ENCODE peak calls at places on chromosomes 6 and 20, in eight cellular contexts. M is left ventricle myocardium inferior; I is endodermal cell; O is sigmoid colon; D is SK-N-SH; S is CD8-positive, alpha-beta T cell; G is PC-3; L is astrocyte of the spinal cord. W is an unnamed sample.

GRCh38 chr6:40585661-40586269 is 1.4 kb downstream of the LRFN2 start:
- DNase-seq in M (no peak), I (peak; percentile 91), O (no peak), D (peak; percentile 47), S (no peak), G (no peak), L (no peak), W (no peak)

GRCh38 chr6:170201361-170201760 is 89.5 kb downstream of the DLL1 start:
- DNase-seq in M (no peak), I (no peak), O (no peak), D (no peak), S (no peak), G (no peak), L (no peak), W (no peak)

GRCh38 chr6:33344771-33345697 is 27.5 kb upstream of the ZBTB22 start:
- DNase-seq in M (peak; percentile 43), I (peak; percentile 76), O (peak; percentile 86), D (peak; percentile 68), S (peak; percentile 33), G (peak; percentile 93), L (peak; percentile 91), W (peak; percentile 73)

GRCh38 chr6:155580904-155581303 is 125.3 kb upstream of the NOX3 start:
- DNase-seq in M (no peak), I (no peak), O (no peak), D (no peak), S (no peak), G (no peak), L (no peak), W (no peak)

GRCh38 chr6:72552938-72553337 is 68.9 kb upstream of the KCNQ5 start:
- DNase-seq in M (no peak), I (no peak), O (no peak), D (no peak), S (no peak), G (peak; percentile 88), L (peak; percentile 9), W (peak; percentile 68)

GRCh38 chr20:6231551-6231950 is 108.7 kb upstream of the FERMT1 start:
- DNase-seq in M (no peak), I (no peak), O (no peak), D (no peak), S (no peak), G (peak; percentile 56), L (peak; percentile 36), W (no peak)

GRCh38 chr6:6884193-6884627 is 223.6 kb upstream of the RREB1 start:
- DNase-seq in M (no peak), I (no peak), O (no peak), D (no peak), S (no peak), G (no peak), L (no peak), W (peak; percentile 5)

GRCh38 chr6:85058806-85059205 is 294.4 kb upstream of the TBX18 start:
- DNase-seq in M (no peak), I (no peak), O (no peak), D (no peak), S (no peak), G (no peak), L (no peak), W (no peak)

GRCh38 chr6:19723533-19723932 is 113.6 kb upstream of the ID4 start:
- DNase-seq in M (no peak), I (no peak), O (no peak), D (no peak), S (no peak), G (peak; percentile 79), L (peak; percentile 63), W (peak; percentile 74)

GRCh38 chr6:50821431-50822077 is 2.9 kb downstream of the TFAP2B start:
- DNase-seq in M (no peak), I (peak; percentile 56), O (no peak), D (peak; percentile 58), S (no peak), G (no peak), L (no peak), W (no peak)

GRCh38 chr6:142857609-142858195 is 87.3 kb downstream of the HIVEP2 start:
- DNase-seq in M (no peak), I (no peak), O (no peak), D (no peak), S (no peak), G (no peak), L (no peak), W (no peak)

GRCh38 chr6:63805808-63806572 is 170.4 kb downstream of the PHF3 start:
- DNase-seq in M (no peak), I (no peak), O (no peak), D (peak; percentile 4), S (no peak), G (peak; percentile 92), L (peak; percentile 85), W (peak; percentile 90)

GRCh38 chr6:6825153-6825847 is 236.8 kb downstream of the LY86 start:
- DNase-seq in M (no peak), I (peak; percentile 67), O (no peak), D (no peak), S (no peak), G (peak; percentile 72), L (no peak), W (no peak)

GRCh38 chr20:21918398-21918797 is 212.9 kb downstream of the PAX1 start:
- DNase-seq in M (no peak), I (no peak), O (no peak), D (no peak), S (no peak), G (no peak), L (no peak), W (no peak)

GRCh38 chr20:24763386-24764026 is 185.6 kb upstream of the CST7 start:
- DNase-seq in M (no peak), I (peak; percentile 20), O (no peak), D (no peak), S (no peak), G (no peak), L (no peak), W (no peak)

GRCh38 chr20:57659789-57660509 is 39.7 kb upstream of the ZBP1 start:
- DNase-seq in M (peak; percentile 10), I (peak; percentile 38), O (peak; percentile 45), D (peak; percentile 23), S (no peak), G (no peak), L (no peak), W (no peak)

GRCh38 chr6:52663120-52663934 is 7.6 kb upstream of the TMEM14A start:
- DNase-seq in M (no peak), I (peak; percentile 61), O (peak; percentile 75), D (peak; percentile 69), S (no peak), G (peak; percentile 77), L (peak; percentile 84), W (peak; percentile 57)

GRCh38 chr20:61835301-61835700 is 230.4 kb downstream of the TAF4 start:
- DNase-seq in M (no peak), I (no peak), O (no peak), D (no peak), S (no peak), G (no peak), L (no peak), W (no peak)

GRCh38 chr6:138728672-138729071 is 44.9 kb upstream of the CCDC28A start:
- DNase-seq in M (no peak), I (no peak), O (no peak), D (no peak), S (no peak), G (no peak), L (no peak), W (no peak)

GRCh38 chr6:137471497-137471896 is 22.7 kb downstream of the OLIG3 start:
- DNase-seq in M (no peak), I (no peak), O (no peak), D (no peak), S (no peak), G (no peak), L (no peak), W (no peak)

GRCh38 chr6:137471951-137472350 is 22.2 kb downstream of the OLIG3 start:
- DNase-seq in M (no peak), I (no peak), O (no peak), D (no peak), S (no peak), G (no peak), L (no peak), W (no peak)

GRCh38 chr6:137465378-137466009 is 28.7 kb downstream of the OLIG3 start:
- DNase-seq in M (no peak), I (no peak), O (no peak), D (no peak), S (no peak), G (no peak), L (no peak), W (no peak)

GRCh38 chr6:137472738-137473137 is 21.5 kb downstream of the OLIG3 start:
- DNase-seq in M (no peak), I (no peak), O (no peak), D (no peak), S (no peak), G (no peak), L (no peak), W (no peak)

DNA sequence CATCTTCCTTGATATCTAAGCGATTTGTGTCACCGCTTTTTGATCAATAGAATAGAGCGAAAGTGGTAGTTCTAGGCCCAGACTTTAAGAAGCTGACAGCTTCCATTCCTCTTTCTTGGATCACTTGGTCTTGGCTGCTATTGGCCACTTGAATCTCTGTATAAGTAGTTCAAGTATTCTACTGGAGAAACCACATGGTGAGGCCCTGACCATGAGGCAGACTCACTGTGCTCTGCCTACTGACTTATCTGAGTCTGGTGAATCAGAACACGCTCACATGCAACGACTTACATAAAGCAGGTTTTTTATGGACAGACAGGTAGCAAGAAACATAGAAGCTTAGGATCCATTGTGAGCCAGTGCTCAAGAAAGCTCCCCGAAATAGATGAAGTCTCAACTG is 27.0 kb downstream of the OLIG3 start:
- DNase-seq in M (no peak), I (no peak), O (no peak), D (no peak), S (no peak), G (no peak), L (no peak), W (no peak)
- TF ChIP-seq CTCF in M (no peak), I (no peak), O (no peak), D (no peak), S (no peak), G (no peak), L (no peak), W (no peak)

DNA sequence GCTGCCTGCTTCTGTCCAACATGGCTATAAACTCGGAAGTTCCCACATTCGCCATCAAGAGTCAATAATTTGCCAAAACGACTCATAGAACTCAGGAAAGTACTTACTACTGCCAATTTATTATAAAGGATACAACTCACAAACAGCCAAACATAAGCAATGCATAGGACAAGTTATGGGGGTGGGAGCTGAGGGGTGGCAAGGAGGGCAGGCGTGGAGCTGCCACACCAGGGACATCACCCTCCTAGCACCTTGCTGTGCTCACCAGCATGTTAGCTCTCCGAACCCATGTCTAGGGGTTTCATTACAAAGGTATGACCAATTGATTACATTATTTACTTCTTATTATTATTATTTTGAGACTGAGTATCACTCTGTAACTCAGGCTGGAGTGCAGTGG is 12.4 kb downstream of the EIF2S2 start:
- DNase-seq in M (no peak), I (no peak), O (no peak), D (no peak), S (no peak), G (no peak), L (no peak), W (no peak)
- TF ChIP-seq CTCF in M (no peak), I (no peak), O (no peak), D (no peak), S (no peak), G (no peak), L (no peak), W (no peak)

GRCh38 chr6:132392792-132393191 is 8.5 kb downstream of the MOXD1 start:
- DNase-seq in M (no peak), I (no peak), O (no peak), D (no peak), S (no peak), G (peak; percentile 55), L (no peak), W (peak; percentile 12)
- TF ChIP-seq CTCF in M (no peak), I (peak; percentile 74), O (no peak), D (peak; percentile 47), S (no peak), G (peak; percentile 69), L (no peak), W (peak; percentile 69)

GRCh38 chr6:56840467-56841371 is 114.2 kb upstream of the BEND6 start:
- DNase-seq in M (no peak), I (no peak), O (no peak), D (peak; percentile 60), S (no peak), G (peak; percentile 78), L (peak; percentile 80), W (peak; percentile 82)
- TF ChIP-seq CTCF in M (no peak), I (no peak), O (no peak), D (no peak), S (no peak), G (no peak), L (no peak), W (no peak)